ENCODE peak calls at places on chromosomes 12 and 14, in five cellular contexts. One of them, this sample, is unnamed.

GRCh38 chr12:95678684-95679083 is 111.9 kb downstream of the NTN4 start:
- DNase-seq in activated effector memory CD4-positive, alpha-beta T cell treated with anti-CD3 and anti-CD28 coated beads, Interleukin-2, amount 50 U/mL, for 16 hours: no peak
- DNase-seq in tibial artery: no peak
- DNase-seq in HEK293T: no peak
- DNase-seq in Panc1: no peak
- DNase-seq in this sample: no peak

GRCh38 chr14:106094654-106095189 is 568.3 kb downstream of the TMEM121 start:
- DNase-seq in activated effector memory CD4-positive, alpha-beta T cell treated with anti-CD3 and anti-CD28 coated beads, Interleukin-2, amount 50 U/mL, for 16 hours: peak
- DNase-seq in tibial artery: no peak
- DNase-seq in HEK293T: peak
- DNase-seq in Panc1: no peak
- DNase-seq in this sample: no peak

GRCh38 chr12:23950775-23951391 is 1.4 kb upstream of the SOX5 start:
- DNase-seq in activated effector memory CD4-positive, alpha-beta T cell treated with anti-CD3 and anti-CD28 coated beads, Interleukin-2, amount 50 U/mL, for 16 hours: no peak
- DNase-seq in tibial artery: no peak
- DNase-seq in HEK293T: peak
- DNase-seq in Panc1: no peak
- DNase-seq in this sample: peak

GRCh38 chr14:91350813-91351507 is 66.7 kb downstream of the CCDC88C start:
- DNase-seq in activated effector memory CD4-positive, alpha-beta T cell treated with anti-CD3 and anti-CD28 coated beads, Interleukin-2, amount 50 U/mL, for 16 hours: peak
- DNase-seq in tibial artery: no peak
- DNase-seq in HEK293T: no peak
- DNase-seq in Panc1: no peak
- DNase-seq in this sample: no peak

GRCh38 chr12:109710279-109710746 is 3.3 kb upstream of the FAM222A start:
- DNase-seq in activated effector memory CD4-positive, alpha-beta T cell treated with anti-CD3 and anti-CD28 coated beads, Interleukin-2, amount 50 U/mL, for 16 hours: no peak
- DNase-seq in tibial artery: no peak
- DNase-seq in HEK293T: no peak
- DNase-seq in Panc1: no peak
- DNase-seq in this sample: no peak

GRCh38 chr12:70043490-70044138 is 199.6 kb upstream of the CNOT2 start:
- DNase-seq in activated effector memory CD4-positive, alpha-beta T cell treated with anti-CD3 and anti-CD28 coated beads, Interleukin-2, amount 50 U/mL, for 16 hours: no peak
- DNase-seq in tibial artery: no peak
- DNase-seq in HEK293T: no peak
- DNase-seq in Panc1: no peak
- DNase-seq in this sample: no peak

GRCh38 chr12:86261142-86261541 is 5.0 kb upstream of the MGAT4C start:
- DNase-seq in activated effector memory CD4-positive, alpha-beta T cell treated with anti-CD3 and anti-CD28 coated beads, Interleukin-2, amount 50 U/mL, for 16 hours: no peak
- DNase-seq in tibial artery: no peak
- DNase-seq in HEK293T: no peak
- DNase-seq in Panc1: no peak
- DNase-seq in this sample: no peak

GRCh38 chr12:125633686-125634085 is 568.5 kb downstream of the AACS start:
- DNase-seq in activated effector memory CD4-positive, alpha-beta T cell treated with anti-CD3 and anti-CD28 coated beads, Interleukin-2, amount 50 U/mL, for 16 hours: no peak
- DNase-seq in tibial artery: no peak
- DNase-seq in HEK293T: no peak
- DNase-seq in Panc1: no peak
- DNase-seq in this sample: no peak

GRCh38 chr12:7501031-7501585 is 2.5 kb downstream of the CD163 start:
- DNase-seq in activated effector memory CD4-positive, alpha-beta T cell treated with anti-CD3 and anti-CD28 coated beads, Interleukin-2, amount 50 U/mL, for 16 hours: no peak
- DNase-seq in tibial artery: no peak
- DNase-seq in HEK293T: no peak
- DNase-seq in Panc1: no peak
- DNase-seq in this sample: no peak

GRCh38 chr12:42469355-42470006 is 120.1 kb downstream of the PRICKLE1 start:
- DNase-seq in activated effector memory CD4-positive, alpha-beta T cell treated with anti-CD3 and anti-CD28 coated beads, Interleukin-2, amount 50 U/mL, for 16 hours: no peak
- DNase-seq in tibial artery: no peak
- DNase-seq in HEK293T: no peak
- DNase-seq in Panc1: no peak
- DNase-seq in this sample: no peak

GRCh38 chr12:95815635-95816212 is 25.2 kb upstream of the NTN4 start:
- DNase-seq in activated effector memory CD4-positive, alpha-beta T cell treated with anti-CD3 and anti-CD28 coated beads, Interleukin-2, amount 50 U/mL, for 16 hours: no peak
- DNase-seq in tibial artery: no peak
- DNase-seq in HEK293T: peak
- DNase-seq in Panc1: no peak
- DNase-seq in this sample: no peak

GRCh38 chr12:2998789-2999264 is 39.6 kb downstream of the TEAD4 start:
- DNase-seq in activated effector memory CD4-positive, alpha-beta T cell treated with anti-CD3 and anti-CD28 coated beads, Interleukin-2, amount 50 U/mL, for 16 hours: no peak
- DNase-seq in tibial artery: peak
- DNase-seq in HEK293T: no peak
- DNase-seq in Panc1: no peak
- DNase-seq in this sample: peak

GRCh38 chr14:92495041-92495440 is 18.5 kb upstream of the RIN3 start:
- DNase-seq in activated effector memory CD4-positive, alpha-beta T cell treated with anti-CD3 and anti-CD28 coated beads, Interleukin-2, amount 50 U/mL, for 16 hours: no peak
- DNase-seq in tibial artery: peak
- DNase-seq in HEK293T: no peak
- DNase-seq in Panc1: no peak
- DNase-seq in this sample: no peak

GRCh38 chr12:2179953-2180736 is 127.4 kb downstream of the CACNA1C start:
- DNase-seq in activated effector memory CD4-positive, alpha-beta T cell treated with anti-CD3 and anti-CD28 coated beads, Interleukin-2, amount 50 U/mL, for 16 hours: no peak
- DNase-seq in tibial artery: peak
- DNase-seq in HEK293T: no peak
- DNase-seq in Panc1: no peak
- DNase-seq in this sample: peak

GRCh38 chr12:103627189-103627855 is 40.2 kb downstream of the STAB2 start:
- DNase-seq in activated effector memory CD4-positive, alpha-beta T cell treated with anti-CD3 and anti-CD28 coated beads, Interleukin-2, amount 50 U/mL, for 16 hours: no peak
- DNase-seq in tibial artery: no peak
- DNase-seq in HEK293T: no peak
- DNase-seq in Panc1: no peak
- DNase-seq in this sample: peak

GRCh38 chr14:90728951-90729350 is 87.3 kb downstream of the TTC7B start:
- DNase-seq in activated effector memory CD4-positive, alpha-beta T cell treated with anti-CD3 and anti-CD28 coated beads, Interleukin-2, amount 50 U/mL, for 16 hours: no peak
- DNase-seq in tibial artery: no peak
- DNase-seq in HEK293T: no peak
- DNase-seq in Panc1: no peak
- DNase-seq in this sample: no peak

GRCh38 chr14:20530771-20531571 is 25.6 kb downstream of the RNASE10 start:
- DNase-seq in activated effector memory CD4-positive, alpha-beta T cell treated with anti-CD3 and anti-CD28 coated beads, Interleukin-2, amount 50 U/mL, for 16 hours: peak
- DNase-seq in tibial artery: peak
- DNase-seq in HEK293T: peak
- DNase-seq in Panc1: peak
- DNase-seq in this sample: peak

GRCh38 chr12:123037791-123038190 is 57.3 kb downstream of the ARL6IP4 start:
- DNase-seq in activated effector memory CD4-positive, alpha-beta T cell treated with anti-CD3 and anti-CD28 coated beads, Interleukin-2, amount 50 U/mL, for 16 hours: no peak
- DNase-seq in tibial artery: no peak
- DNase-seq in HEK293T: no peak
- DNase-seq in Panc1: no peak
- DNase-seq in this sample: no peak